ENCODE peak calls at places on chromosomes 12 and 14, in four cellular contexts. Q, C, R and N are unnamed samples.

GRCh38 chr14:60734465-60735242 is at the start of gene MNAT1:
- DNase-seq in Q (peak; percentile 58), C (peak; percentile 70), R (peak; percentile 88), N (peak; percentile 31)

GRCh38 chr14:34453226-34453625 is 8.8 kb downstream of the SPTSSA start:
- DNase-seq in Q (no peak), C (no peak), R (no peak), N (no peak)

GRCh38 chr12:92973614-92974013 is 44.5 kb upstream of the EEA1 start:
- DNase-seq in Q (no peak), C (peak; percentile 100), R (peak; percentile 90), N (no peak)

GRCh38 chr12:40312982-40313576 is 88.3 kb downstream of the LRRK2 start:
- DNase-seq in Q (no peak), C (peak; percentile 35), R (peak; percentile 31), N (no peak)

GRCh38 chr12:57604454-57605307 is at the start of gene DTX3:
- DNase-seq in Q (no peak), C (no peak), R (no peak), N (no peak)

GRCh38 chr12:990649-991349 is at the start of gene ERC1:
- DNase-seq in Q (peak; percentile 92), C (peak; percentile 54), R (peak; percentile 87), N (peak; percentile 30)

GRCh38 chr14:92973265-92973797 is 50.4 kb downstream of the CHGA start:
- DNase-seq in Q (peak; percentile 41), C (peak; percentile 33), R (peak; percentile 53), N (peak; percentile 59)

GRCh38 chr14:84961637-84962036 is 568.3 kb upstream of the FLRT2 start:
- DNase-seq in Q (no peak), C (no peak), R (no peak), N (no peak)

GRCh38 chr12:120588948-120589930 is 8.0 kb upstream of the POP5 start:
- DNase-seq in Q (no peak), C (no peak), R (no peak), N (no peak)

GRCh38 chr12:126338031-126338441 is 1272.8 kb downstream of the AACS start:
- DNase-seq in Q (no peak), C (no peak), R (no peak), N (no peak)

GRCh38 chr12:51771008-51771407 is 77.5 kb downstream of the FIGNL2 start:
- DNase-seq in Q (no peak), C (no peak), R (no peak), N (peak; percentile 24)

GRCh38 chr12:93990832-93991748 is 157.3 kb upstream of the PLXNC1 start:
- DNase-seq in Q (peak; percentile 44), C (no peak), R (peak; percentile 52), N (no peak)

GRCh38 chr12:118034429-118035193 is 18.1 kb downstream of the RFC5 start:
- DNase-seq in Q (no peak), C (peak; percentile 56), R (peak; percentile 60), N (no peak)

GRCh38 chr14:68639518-68640292 is 153.2 kb downstream of the ZFP36L1 start:
- DNase-seq in Q (no peak), C (no peak), R (no peak), N (no peak)

GRCh38 chr14:61153436-61153835 is 127.7 kb downstream of the TMEM30B start:
- DNase-seq in Q (no peak), C (no peak), R (peak; percentile 49), N (no peak)

GRCh38 chr14:72683787-72684186 is 210.1 kb downstream of the DPF3 start:
- DNase-seq in Q (no peak), C (no peak), R (peak; percentile 53), N (no peak)

GRCh38 chr12:109760031-109760929 is 46.7 kb downstream of the FAM222A start:
- DNase-seq in Q (no peak), C (no peak), R (no peak), N (no peak)

GRCh38 chr12:47938093-47938492 is 25.3 kb upstream of the TMEM106C start:
- DNase-seq in Q (no peak), C (peak; percentile 49), R (peak; percentile 56), N (peak; percentile 20)

GRCh38 chr14:64612021-64612380 is 62.2 kb downstream of the PPP1R36 start:
- DNase-seq in Q (no peak), C (peak; percentile 52), R (peak; percentile 85), N (peak; percentile 51)

GRCh38 chr14:69964841-69965240 is 85.6 kb downstream of the SMOC1 start:
- DNase-seq in Q (no peak), C (peak; percentile 77), R (peak; percentile 9), N (no peak)

GRCh38 chr14:64954491-64955240 is 12.1 kb upstream of the GPX2 start:
- DNase-seq in Q (no peak), C (no peak), R (no peak), N (no peak)

GRCh38 chr12:57517187-57517586 is 3.1 kb downstream of the DDIT3 start:
- DNase-seq in Q (no peak), C (peak; percentile 17), R (peak; percentile 72), N (peak; percentile 26)

GRCh38 chr12:27573972-27574371 is 50.0 kb downstream of the PPFIBP1 start:
- DNase-seq in Q (no peak), C (peak; percentile 59), R (peak; percentile 97), N (peak; percentile 88)

GRCh38 chr12:19994970-19995369 is 373.4 kb upstream of the PDE3A start:
- DNase-seq in Q (no peak), C (no peak), R (no peak), N (no peak)

GRCh38 chr14:50311337-50311973 is 574 bp downstream of the L2HGDH start:
- DNase-seq in Q (no peak), C (no peak), R (no peak), N (no peak)

GRCh38 chr12:106417926-106418910 is 60.7 kb downstream of the POLR3B start:
- DNase-seq in Q (no peak), C (peak; percentile 70), R (peak; percentile 76), N (peak; percentile 31)
- TF ChIP-seq CTCF in Q (no peak), C (no peak), R (no peak), N (no peak)

DNA sequence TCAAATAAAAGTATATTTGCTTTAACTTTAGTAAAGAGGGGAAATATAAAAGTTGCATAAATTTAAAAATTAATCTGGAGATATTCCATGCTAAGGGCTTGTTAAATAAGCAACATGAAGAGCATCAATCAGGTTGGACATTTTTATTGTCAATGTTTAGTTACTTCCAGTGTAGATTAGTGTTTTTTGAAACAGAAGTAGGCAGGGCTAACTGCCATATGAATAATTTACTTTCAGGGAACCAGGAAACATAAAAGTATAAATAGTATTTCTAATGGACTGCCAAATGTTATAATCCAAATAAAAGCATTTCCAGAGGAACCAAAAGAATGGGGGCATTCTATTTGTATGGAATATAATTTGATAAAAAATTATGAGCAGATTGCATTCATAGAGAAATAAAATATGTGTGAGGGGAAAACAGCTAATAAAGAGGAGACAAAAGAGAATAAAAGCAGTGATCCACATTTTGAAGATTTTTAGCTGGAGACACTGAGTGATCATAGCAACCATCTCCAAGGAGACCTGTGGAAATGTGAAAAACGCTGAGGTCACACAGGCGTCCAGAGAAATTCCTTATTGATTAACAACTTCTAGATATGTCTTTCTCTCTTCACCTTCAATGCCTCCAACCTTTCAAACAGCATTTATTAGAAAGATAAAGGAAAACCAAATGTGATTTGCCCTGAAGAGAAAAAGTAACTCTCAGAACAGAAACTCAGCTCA is 70.8 kb downstream of the SRGAP1 start:
- DNase-seq in Q (no peak), C (peak; percentile 59), R (peak; percentile 71), N (no peak)
- H3K4me3 ChIP-seq in Q (no peak overlapping the region), C (no peak overlapping the region), R (no peak overlapping the region), N (no peak overlapping the region)

GRCh38 chr14:75011356-75012097 is 8.8 kb downstream of the EIF2B2 start:
- DNase-seq in Q (no peak), C (peak; percentile 59), R (peak; percentile 78), N (peak; percentile 17)
- H3K36me3 ChIP-seq in Q (peaks cover 80% of the 10 kb centered on the region), C (peaks cover 14% of the 10 kb centered on the region), R (peaks cover 31% of the 10 kb centered on the region), N (peaks cover 21% of the 10 kb centered on the region)

GRCh38 chr14:23299186-23299521 is 3.5 kb downstream of the PPP1R3E start:
- DNase-seq in Q (no peak), C (peak; percentile 90), R (no peak), N (no peak)

GRCh38 chr14:23299558-23299957 is 3.1 kb downstream of the PPP1R3E start:
- DNase-seq in Q (peak; percentile 26), C (peak; percentile 76), R (peak; percentile 70), N (no peak)

GRCh38 chr14:23301288-23301968 is 1.2 kb downstream of the PPP1R3E start:
- DNase-seq in Q (peak; percentile 98), C (peak; percentile 92), R (peak; percentile 98), N (peak; percentile 90)

GRCh38 chr14:23300687-23301223 is 1.9 kb downstream of the PPP1R3E start:
- DNase-seq in Q (peak; percentile 32), C (peak; percentile 36), R (peak; percentile 13), N (no peak)

DNA sequence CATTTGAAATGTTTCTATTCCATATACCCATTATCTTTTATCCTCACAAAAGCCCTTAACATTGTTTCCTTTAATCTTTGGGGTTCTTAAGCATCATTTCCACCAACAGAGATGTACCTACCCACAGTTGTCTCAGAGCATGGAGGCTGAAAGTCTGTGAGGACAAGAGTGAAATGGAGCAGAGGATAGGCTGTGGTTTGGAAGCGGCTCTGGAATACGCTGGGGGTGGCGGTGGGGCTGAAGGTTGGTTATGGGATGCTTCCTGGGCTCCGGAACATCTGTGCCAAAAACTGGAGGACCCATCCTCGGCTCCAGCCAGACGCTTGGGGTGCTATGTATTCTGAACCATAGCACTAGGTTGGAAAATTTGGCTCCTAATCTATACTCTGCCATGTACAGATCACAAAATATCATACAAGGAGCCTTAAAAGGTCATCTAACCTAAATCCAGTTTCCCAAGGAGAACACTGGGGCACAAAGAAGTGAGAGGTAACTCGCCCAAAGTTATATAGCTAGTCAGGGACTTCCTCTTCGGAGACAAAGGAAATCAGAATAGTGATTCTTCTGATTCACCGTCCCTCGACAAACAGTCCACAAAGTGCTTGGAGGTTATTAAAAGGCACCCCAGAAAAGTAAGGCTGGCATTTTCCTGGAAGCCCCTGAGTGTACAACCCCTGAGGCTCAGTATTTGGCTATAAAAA is 2.5 kb downstream of the PPP1R3E start:
- DNase-seq in Q (no peak), C (no peak), R (no peak), N (no peak)
- TF ChIP-seq CTCF in Q (peak; percentile 4), C (no peak), R (no peak), N (no peak)

GRCh38 chr12:54967461-54967860 is 17.1 kb downstream of the TESPA1 start:
- DNase-seq in Q (no peak), C (peak; percentile 90), R (no peak), N (no peak)
- H3K4me3 ChIP-seq in Q (no peak overlapping the region), C (no peak overlapping the region), R (no peak overlapping the region), N (no peak overlapping the region)

DNA sequence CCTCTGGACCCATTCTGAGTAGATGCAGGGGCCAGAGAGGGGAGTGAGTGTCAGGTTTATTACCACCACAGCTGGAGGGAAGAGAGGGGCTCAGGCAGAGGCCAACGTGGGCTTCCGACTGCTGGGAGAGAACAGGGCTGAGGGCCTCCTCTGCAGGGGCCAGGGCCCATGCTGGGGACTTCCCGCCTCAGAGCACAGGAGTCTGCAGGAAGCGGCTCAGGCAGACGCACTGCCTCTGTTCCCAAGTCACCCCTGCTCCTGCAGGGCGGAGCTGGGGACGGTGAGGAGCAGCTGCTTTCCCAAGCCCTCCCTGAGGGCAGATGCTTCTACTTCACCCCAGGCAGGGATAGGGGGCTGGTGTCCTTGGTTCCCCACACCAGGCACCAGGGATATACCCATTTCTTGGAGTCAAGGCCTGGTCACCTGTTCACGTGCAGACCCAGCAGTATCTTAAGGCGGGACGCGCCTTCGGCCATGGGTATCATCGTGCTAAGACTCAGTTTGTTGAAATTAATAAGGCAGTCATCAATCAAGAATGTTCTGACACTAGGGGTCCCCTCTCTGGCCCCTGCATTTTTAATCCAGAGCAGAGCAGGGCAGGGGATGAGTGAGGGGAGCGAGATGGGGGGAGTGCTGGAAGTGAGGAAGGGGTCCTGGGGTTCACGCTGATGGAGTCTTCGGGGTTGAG is 100.0 kb downstream of the PIWIL1 start:
- DNase-seq in Q (no peak), C (no peak), R (no peak), N (no peak)
- H3K36me3 ChIP-seq in Q (no peaks in the 10 kb centered on the region), C (no peaks in the 10 kb centered on the region), R (no peaks in the 10 kb centered on the region), N (no peaks in the 10 kb centered on the region)

GRCh38 chr12:97943359-97943758 is 480.8 kb downstream of the RMST start:
- DNase-seq in Q (no peak), C (peak; percentile 17), R (no peak), N (no peak)
- TF ChIP-seq CTCF in Q (no peak), C (no peak), R (no peak), N (no peak)